ENCODE peak calls at places on chromosomes 12 and 14, in ten cellular contexts. F is uterus; D is CD8-positive, alpha-beta T cell; U is EL; H is small intestine; P is GM12878; C is body of pancreas; N is immature natural killer cell; S is upper lobe of left lung; R is CD4-positive, CD25-positive, alpha-beta regulatory T cell. G is an unnamed sample.

GRCh38 chr12:116766746-116767145 is 28.6 kb downstream of the RNFT2 start:
- DNase-seq in D (no peak), U (no peak), F (no peak), N (no peak), H (no peak), R (no peak), P (no peak), S (no peak), C (no peak), G (no peak)

GRCh38 chr14:68552597-68552996 is 240.3 kb downstream of the ZFP36L1 start:
- DNase-seq in S (peak), F (no peak), D (no peak), U (no peak), H (no peak), N (no peak), P (no peak), C (no peak), R (no peak), G (no peak)

GRCh38 chr12:45989857-45990467 is 412 bp downstream of the SCAF11 start:
- DNase-seq in R (no peak), D (peak), C (peak), U (peak), F (peak), N (peak), S (no peak), P (no peak), H (no peak), G (peak)

GRCh38 chr14:59463773-59464650 is 1.2 kb downstream of the GPR135 start:
- DNase-seq in R (no peak), D (no peak), U (no peak), N (no peak), S (no peak), F (peak), H (peak), P (no peak), C (peak), G (no peak)

GRCh38 chr12:109446869-109447268 is 30.2 kb downstream of the KCTD10 start:
- DNase-seq in F (no peak), C (no peak), U (no peak), R (no peak), N (peak), P (no peak), D (no peak), H (no peak), S (no peak), G (no peak)

GRCh38 chr14:60653388-60653690 is 4.1 kb upstream of the SIX1 start:
- DNase-seq in U (no peak), R (no peak), S (no peak), F (no peak), N (no peak), D (no peak), H (no peak), C (no peak), P (no peak), G (no peak)

GRCh38 chr14:32509632-32510187 is 180.6 kb downstream of the AKAP6 start:
- DNase-seq in R (no peak), F (peak), H (no peak), P (no peak), C (peak), S (no peak), N (no peak), U (peak), D (no peak), G (no peak)

GRCh38 chr14:32142754-32143437 is 58.9 kb upstream of the RNU6-7 start:
- DNase-seq in C (no peak), F (no peak), H (no peak), P (no peak), S (no peak), R (no peak), N (no peak), D (no peak), U (no peak), G (no peak)

GRCh38 chr12:15714256-15714655 is 74.9 kb downstream of the EPS8 start:
- DNase-seq in N (no peak), F (no peak), S (no peak), C (no peak), P (no peak), R (no peak), H (no peak), D (no peak), U (no peak), G (no peak)

GRCh38 chr14:41606249-41607118 is at the start of gene LRFN5:
- DNase-seq in N (no peak), S (no peak), C (no peak), P (no peak), D (no peak), R (no peak), U (no peak), H (peak), F (peak), G (no peak)

GRCh38 chr12:114668151-114668891 is 15.7 kb downstream of the TBX3 start:
- DNase-seq in R (no peak), S (peak), P (no peak), D (no peak), C (peak), U (peak), H (peak), N (no peak), F (peak), G (peak)

GRCh38 chr12:52813885-52814709 is at the start of gene KRT4:
- DNase-seq in N (no peak), R (no peak), C (no peak), U (peak), P (no peak), D (no peak), S (no peak), F (no peak), H (no peak), G (no peak)

GRCh38 chr12:89947437-89948265 is 239.0 kb upstream of the ATP2B1 start:
- DNase-seq in S (no peak), F (peak), P (no peak), H (peak), D (no peak), N (no peak), U (peak), R (no peak), C (no peak), G (no peak)

GRCh38 chr14:21201732-21202462 is 46.0 kb upstream of the OR5AU1 start:
- DNase-seq in H (no peak), N (no peak), R (no peak), U (no peak), P (no peak), F (no peak), D (no peak), S (no peak), C (no peak), G (no peak)

GRCh38 chr12:89346741-89347324 is 5.5 kb downstream of the DUSP6 start:
- DNase-seq in D (no peak), H (peak), U (peak), R (no peak), F (peak), P (no peak), N (no peak), S (peak), C (no peak), G (peak)

GRCh38 chr12:123271182-123271491 is 519 bp downstream of the CDK2AP1 start:
- DNase-seq in S (peak), U (peak), F (peak), R (peak), D (peak), C (peak), P (no peak), N (peak), H (peak), G (peak)